ENCODE peak calls at places on chromosomes 4 and X, in six cellular contexts. C is suprapubic skin, K is IMR-90, X is breast epithelium, F is heart left ventricle, T is GM12892. E is an unnamed sample.

GRCh38 chr4:6538111-6538510 is 36.9 kb upstream of the MAN2B2 start:
- DNase-seq in C (no peak), F (no peak), K (no peak), T (no peak), X (no peak), E (no peak)

GRCh38 chr4:57156242-57156990 is 46.2 kb upstream of the IGFBP7 start:
- DNase-seq in C (no peak), K (peak), T (no peak), X (no peak), F (no peak), E (no peak)

GRCh38 chr4:24089831-24090531 is 200.1 kb upstream of the PPARGC1A start:
- DNase-seq in F (no peak), K (peak), X (no peak), C (no peak), T (no peak), E (no peak)

GRCh38 chr4:99352602-99353580 is at the start of gene ADH1C:
- DNase-seq in T (no peak), C (no peak), X (no peak), K (peak), F (no peak), E (no peak)

GRCh38 chrX:154020500-154021115 is 906 bp upstream of the IRAK1 start:
- DNase-seq in T (no peak), X (no peak), F (no peak), C (no peak), K (no peak), E (no peak)

GRCh38 chrX:16970977-16971376 is 24.5 kb downstream of the REPS2 start:
- DNase-seq in K (peak), C (no peak), T (no peak), F (no peak), X (no peak), E (no peak)

GRCh38 chrX:132033166-132033565 is 10.1 kb downstream of the STK26 start:
- DNase-seq in C (no peak), X (no peak), T (no peak), K (no peak), F (no peak), E (no peak)

GRCh38 chr4:113684534-113685091 is 76.9 kb downstream of the CAMK2D start:
- DNase-seq in X (no peak), F (peak), T (no peak), K (peak), C (no peak), E (peak)

GRCh38 chr4:176548571-176548970 is 228.8 kb downstream of the SPCS3 start:
- DNase-seq in K (peak), F (no peak), T (no peak), X (no peak), C (no peak), E (no peak)

GRCh38 chrX:69038826-69039225 is 126.4 kb downstream of the PJA1 start:
- DNase-seq in C (no peak), X (no peak), K (no peak), F (no peak), T (no peak), E (no peak)

GRCh38 chr4:156970501-156971167 is 965 bp downstream of the PDGFC start:
- DNase-seq in F (peak), K (peak), C (peak), T (no peak), X (peak), E (peak)

GRCh38 chrX:68238568-68238967 is 194.7 kb downstream of the OPHN1 start:
- DNase-seq in X (no peak), F (no peak), T (no peak), K (no peak), C (no peak), E (no peak)

GRCh38 chr4:151045907-151046306 is 30.8 kb upstream of the LRBA start:
- DNase-seq in X (no peak), K (no peak), C (no peak), T (no peak), F (no peak), E (peak)

GRCh38 chr4:34200535-34200934 is 2043.8 kb downstream of the ARAP2 start:
- DNase-seq in C (no peak), T (no peak), K (no peak), X (no peak), F (no peak), E (no peak)
- TF ChIP-seq POLR2A in C (no peak), T (no peak), K (no peak), X (no peak), F (no peak), E (no peak)

GRCh38 chr4:76670631-76671030 is 227.3 kb downstream of the SOWAHB start:
- DNase-seq in T (no peak), K (no peak), X (no peak), C (no peak), F (no peak), E (no peak)

GRCh38 chr4:76663794-76664193 is 228.8 kb downstream of the SHROOM3 start:
- DNase-seq in T (no peak), X (no peak), K (no peak), C (no peak), F (no peak), E (no peak)

GRCh38 chr4:76665721-76666120 is 230.7 kb downstream of the SHROOM3 start:
- DNase-seq in K (no peak), F (no peak), X (no peak), T (no peak), C (no peak), E (no peak)

GRCh38 chr4:76666940-76667532 is 230.9 kb downstream of the SOWAHB start:
- DNase-seq in F (no peak), K (no peak), C (no peak), T (no peak), X (no peak), E (no peak)

GRCh38 chr4:76665139-76665538 is 230.1 kb downstream of the SHROOM3 start:
- DNase-seq in F (no peak), K (peak), X (no peak), C (no peak), T (no peak), E (peak)
- TF ChIP-seq POLR2A in F (no peak), K (no peak), X (no peak), C (no peak), T (no peak), E (no peak)

DNA sequence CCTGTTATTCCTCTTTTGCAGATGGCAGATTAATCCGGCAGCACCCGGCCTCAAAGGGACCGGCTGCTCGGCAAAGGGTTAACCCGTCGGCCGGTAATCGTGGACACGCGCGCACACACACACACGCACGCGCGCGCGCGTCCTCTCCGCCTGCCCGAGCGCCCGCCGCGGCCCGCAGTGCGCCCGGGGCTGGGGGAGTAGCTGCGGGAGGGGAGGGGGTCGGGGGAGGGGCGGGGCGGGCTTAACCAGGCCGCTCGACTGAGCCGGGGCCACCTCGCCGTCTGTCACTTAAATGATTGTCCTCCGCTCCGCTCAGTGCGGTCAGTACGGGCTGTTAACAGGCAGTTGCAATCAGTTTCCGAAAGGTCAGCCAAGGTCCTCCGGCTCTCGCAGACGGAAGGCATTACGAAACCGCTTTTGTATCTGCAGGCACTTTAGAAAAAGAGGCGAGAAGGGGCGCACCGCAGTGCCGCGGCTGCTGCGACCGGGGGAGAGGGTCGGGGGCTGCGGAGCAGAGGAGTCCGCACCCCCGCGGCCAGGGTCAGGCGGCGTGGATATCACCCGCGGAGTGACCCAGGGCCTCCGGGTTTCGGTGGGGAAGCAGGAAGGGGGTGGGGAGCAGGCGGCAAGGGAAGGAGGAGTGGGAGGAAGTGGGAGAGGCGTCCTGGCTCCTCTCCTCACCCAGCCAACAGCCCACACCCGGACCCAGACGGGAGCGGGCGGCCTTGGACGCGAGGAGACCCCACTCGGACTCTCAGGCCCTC is 57.3 kb upstream of the BCOR start:
- DNase-seq in T (no peak), K (peak), X (no peak), C (no peak), F (peak), E (peak)
- TF ChIP-seq POLR2A in T (no peak), K (no peak), X (no peak), C (no peak), F (no peak), E (peak)

GRCh38 chr4:123599920-123600394 is 203.4 kb downstream of the SPRY1 start:
- DNase-seq in F (peak), X (peak), C (peak), K (peak), T (no peak), E (peak)
- TF ChIP-seq POLR2A in F (no peak), X (no peak), C (no peak), K (no peak), T (peak), E (no peak)

DNA sequence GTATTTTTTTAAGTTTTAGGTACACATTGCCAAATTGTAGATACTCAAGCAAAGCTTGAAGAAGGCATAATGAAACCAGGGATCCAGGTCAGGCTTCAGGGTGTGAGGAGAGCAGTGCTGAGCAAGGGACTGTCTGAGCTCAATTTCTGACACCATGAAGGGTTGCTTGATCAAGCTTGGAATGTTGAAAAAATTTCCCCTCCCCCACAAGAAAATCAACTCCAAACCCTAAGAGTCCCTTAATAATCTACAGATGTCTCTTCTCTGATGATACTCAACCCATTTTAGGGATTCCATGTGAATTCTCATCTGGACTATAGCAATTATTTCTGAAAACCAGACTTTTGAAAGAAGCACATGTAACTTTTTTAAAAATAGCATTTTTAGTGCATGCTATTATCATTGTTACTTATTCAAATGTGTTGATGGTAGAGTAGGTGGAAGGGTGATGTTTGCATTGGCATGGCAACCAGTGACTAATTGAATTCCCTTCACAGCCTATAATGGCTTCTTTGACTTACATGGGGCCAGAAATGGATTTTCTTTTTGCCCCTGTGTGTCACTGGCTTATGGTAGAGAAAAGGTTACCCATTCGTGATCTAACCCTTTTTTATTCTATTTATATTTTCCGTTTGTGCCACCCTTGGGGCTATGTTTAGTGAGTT is 252.0 kb downstream of the FBXW7 start:
- DNase-seq in F (no peak), C (no peak), X (no peak), K (no peak), T (no peak), E (no peak)
- TF ChIP-seq POLR2A in F (no peak), C (no peak), X (no peak), K (no peak), T (no peak), E (no peak)

GRCh38 chr4:119046263-119046662 is 89.4 kb upstream of the MYOZ2 start:
- DNase-seq in K (no peak), X (no peak), T (no peak), F (peak), C (no peak), E (no peak)
- TF ChIP-seq POLR2A in K (no peak), X (no peak), T (no peak), F (no peak), C (no peak), E (no peak)

GRCh38 chrX:70549429-70549828 is 104.8 kb downstream of the DLG3 start:
- DNase-seq in C (no peak), T (no peak), K (no peak), X (no peak), F (no peak), E (peak)
- TF ChIP-seq POLR2A in C (no peak), T (no peak), K (no peak), X (no peak), F (no peak), E (no peak)